ENCODE peak calls at places on chromosomes 13 and 19, in five cellular contexts. One of them, this sample, is unnamed.

GRCh38 chr19:58544591-58545285 is 874 bp downstream of the TRIM28 start:
- DNase-seq in NCI-H146: no peak
- DNase-seq in cardiac muscle cell: peak; percentile 76
- DNase-seq in cardiac fibroblast: peak; percentile 47
- DNase-seq in HCT116: no peak
- DNase-seq in this sample: peak; percentile 32

GRCh38 chr13:71018544-71018943 is 848.5 kb downstream of the DACH1 start:
- DNase-seq in NCI-H146: no peak
- DNase-seq in cardiac muscle cell: no peak
- DNase-seq in cardiac fibroblast: no peak
- DNase-seq in HCT116: no peak
- DNase-seq in this sample: no peak

GRCh38 chr19:2261438-2262172 is 5.4 kb upstream of the JSRP1 start:
- DNase-seq in NCI-H146: no peak
- DNase-seq in cardiac muscle cell: peak; percentile 29
- DNase-seq in cardiac fibroblast: peak; percentile 48
- DNase-seq in HCT116: peak; percentile 37
- DNase-seq in this sample: no peak

GRCh38 chr19:58562126-58563033 is 4.0 kb upstream of the UBE2M start:
- DNase-seq in NCI-H146: no peak
- DNase-seq in cardiac muscle cell: peak; percentile 55
- DNase-seq in cardiac fibroblast: peak; percentile 53
- DNase-seq in HCT116: no peak
- DNase-seq in this sample: peak; percentile 58

GRCh38 chr13:82717249-82717648 is 1165.0 kb downstream of the SLITRK1 start:
- DNase-seq in NCI-H146: no peak
- DNase-seq in cardiac muscle cell: no peak
- DNase-seq in cardiac fibroblast: peak; percentile 50
- DNase-seq in HCT116: no peak
- DNase-seq in this sample: peak; percentile 65

GRCh38 chr13:90416519-90416918 is 931.0 kb upstream of the MIR17HG start:
- DNase-seq in NCI-H146: no peak
- DNase-seq in cardiac muscle cell: no peak
- DNase-seq in cardiac fibroblast: peak; percentile 57
- DNase-seq in HCT116: no peak
- DNase-seq in this sample: peak; percentile 94

GRCh38 chr13:88857256-88857655 is 1186.1 kb downstream of the SLITRK5 start:
- DNase-seq in NCI-H146: peak; percentile 1
- DNase-seq in cardiac muscle cell: no peak
- DNase-seq in cardiac fibroblast: no peak
- DNase-seq in HCT116: no peak
- DNase-seq in this sample: peak; percentile 54

GRCh38 chr13:42885325-42885724 is 103.9 kb downstream of the FAM216B start:
- DNase-seq in NCI-H146: no peak
- DNase-seq in cardiac muscle cell: no peak
- DNase-seq in cardiac fibroblast: peak; percentile 68
- DNase-seq in HCT116: no peak
- DNase-seq in this sample: no peak

GRCh38 chr13:30713133-30713532 is 22.2 kb upstream of the ALOX5AP start:
- DNase-seq in NCI-H146: no peak
- DNase-seq in cardiac muscle cell: no peak
- DNase-seq in cardiac fibroblast: peak; percentile 75
- DNase-seq in HCT116: no peak
- DNase-seq in this sample: no peak

GRCh38 chr19:19551862-19552192 is 13.8 kb downstream of the CILP2 start:
- DNase-seq in NCI-H146: no peak
- DNase-seq in cardiac muscle cell: no peak
- DNase-seq in cardiac fibroblast: no peak
- DNase-seq in HCT116: no peak
- DNase-seq in this sample: no peak

GRCh38 chr19:13622727-13623126 is 116.4 kb upstream of the CACNA1A start:
- DNase-seq in NCI-H146: peak; percentile 68
- DNase-seq in cardiac muscle cell: peak; percentile 27
- DNase-seq in cardiac fibroblast: no peak
- DNase-seq in HCT116: no peak
- DNase-seq in this sample: no peak

GRCh38 chr13:106407338-106407737 is 128.1 kb downstream of the EFNB2 start:
- DNase-seq in NCI-H146: no peak
- DNase-seq in cardiac muscle cell: no peak
- DNase-seq in cardiac fibroblast: peak; percentile 3
- DNase-seq in HCT116: no peak
- DNase-seq in this sample: no peak

GRCh38 chr19:41356984-41357739 is 3.4 kb upstream of the TGFB1 start:
- DNase-seq in NCI-H146: no peak
- DNase-seq in cardiac muscle cell: no peak
- DNase-seq in cardiac fibroblast: no peak
- DNase-seq in HCT116: no peak
- DNase-seq in this sample: no peak

GRCh38 chr19:6963937-6964336 is 57.3 kb downstream of the MBD3L2B start:
- DNase-seq in NCI-H146: no peak
- DNase-seq in cardiac muscle cell: no peak
- DNase-seq in cardiac fibroblast: no peak
- DNase-seq in HCT116: peak; percentile 7
- DNase-seq in this sample: no peak

GRCh38 chr13:49298903-49299605 is 51.3 kb downstream of the CDADC1 start:
- DNase-seq in NCI-H146: no peak
- DNase-seq in cardiac muscle cell: no peak
- DNase-seq in cardiac fibroblast: no peak
- DNase-seq in HCT116: no peak
- DNase-seq in this sample: no peak

GRCh38 chr19:2327773-2328400 is 499 bp downstream of the LSM7 start:
- DNase-seq in NCI-H146: peak; percentile 44
- DNase-seq in cardiac muscle cell: no peak
- DNase-seq in cardiac fibroblast: peak; percentile 81
- DNase-seq in HCT116: peak; percentile 61
- DNase-seq in this sample: peak; percentile 49

GRCh38 chr19:15640294-15640903 is at the start of gene CYP4F3:
- DNase-seq in NCI-H146: peak; percentile 7
- DNase-seq in cardiac muscle cell: no peak
- DNase-seq in cardiac fibroblast: no peak
- DNase-seq in HCT116: peak; percentile 80
- DNase-seq in this sample: no peak

GRCh38 chr19:13095393-13095784 is 7.3 kb downstream of the LYL1 start:
- DNase-seq in NCI-H146: peak; percentile 60
- DNase-seq in cardiac muscle cell: no peak
- DNase-seq in cardiac fibroblast: no peak
- DNase-seq in HCT116: no peak
- DNase-seq in this sample: no peak

GRCh38 chr13:114019367-114019766 is 45.5 kb upstream of the C13orf46 start:
- DNase-seq in NCI-H146: no peak
- DNase-seq in cardiac muscle cell: no peak
- DNase-seq in cardiac fibroblast: peak; percentile 22
- DNase-seq in HCT116: peak; percentile 8
- DNase-seq in this sample: no peak

GRCh38 chr19:48194041-48194871 is 23.8 kb downstream of the ZSWIM9 start:
- DNase-seq in NCI-H146: no peak
- DNase-seq in cardiac muscle cell: peak; percentile 28
- DNase-seq in cardiac fibroblast: peak; percentile 27
- DNase-seq in HCT116: no peak
- DNase-seq in this sample: no peak

GRCh38 chr19:46659151-46660007 is 1.6 kb downstream of the DACT3 start:
- DNase-seq in NCI-H146: no peak
- DNase-seq in cardiac muscle cell: peak; percentile 91
- DNase-seq in cardiac fibroblast: no peak
- DNase-seq in HCT116: no peak
- DNase-seq in this sample: no peak

GRCh38 chr19:57096640-57097361 is 23.0 kb upstream of the USP29 start:
- DNase-seq in NCI-H146: no peak
- DNase-seq in cardiac muscle cell: no peak
- DNase-seq in cardiac fibroblast: no peak
- DNase-seq in HCT116: no peak
- DNase-seq in this sample: no peak

GRCh38 chr19:33048806-33049676 is 15.6 kb downstream of the RHPN2 start:
- DNase-seq in NCI-H146: no peak
- DNase-seq in cardiac muscle cell: peak; percentile 51
- DNase-seq in cardiac fibroblast: no peak
- DNase-seq in HCT116: no peak
- DNase-seq in this sample: no peak

GRCh38 chr19:13969897-13970296 is 17.6 kb downstream of the DCAF15 start:
- DNase-seq in NCI-H146: no peak
- DNase-seq in cardiac muscle cell: no peak
- DNase-seq in cardiac fibroblast: no peak
- DNase-seq in HCT116: no peak
- DNase-seq in this sample: no peak

GRCh38 chr13:28494861-28495585 is at the start of gene FLT1:
- DNase-seq in NCI-H146: peak; percentile 47
- DNase-seq in cardiac muscle cell: peak; percentile 71
- DNase-seq in cardiac fibroblast: peak; percentile 39
- DNase-seq in HCT116: no peak
- DNase-seq in this sample: no peak

GRCh38 chr19:23999821-24000610 is 85.3 kb downstream of the ZNF726 start:
- DNase-seq in NCI-H146: peak; percentile 98
- DNase-seq in cardiac muscle cell: no peak
- DNase-seq in cardiac fibroblast: no peak
- DNase-seq in HCT116: no peak
- DNase-seq in this sample: no peak

GRCh38 chr13:47945738-47946137 is 55.3 kb downstream of the SUCLA2 start:
- DNase-seq in NCI-H146: no peak
- DNase-seq in cardiac muscle cell: no peak
- DNase-seq in cardiac fibroblast: peak; percentile 82
- DNase-seq in HCT116: no peak
- DNase-seq in this sample: peak; percentile 71

GRCh38 chr13:22903925-22904324 is 276.9 kb upstream of the SGCG start:
- DNase-seq in NCI-H146: no peak
- DNase-seq in cardiac muscle cell: no peak
- DNase-seq in cardiac fibroblast: no peak
- DNase-seq in HCT116: no peak
- DNase-seq in this sample: no peak

GRCh38 chr19:50331187-50332013 is 2.2 kb upstream of the KCNC3 start:
- DNase-seq in NCI-H146: peak; percentile 30
- DNase-seq in cardiac muscle cell: no peak
- DNase-seq in cardiac fibroblast: no peak
- DNase-seq in HCT116: no peak
- DNase-seq in this sample: no peak

GRCh38 chr19:58228584-58229254 is at the start of gene ZNF544:
- DNase-seq in NCI-H146: peak; percentile 91
- DNase-seq in cardiac muscle cell: peak; percentile 87
- DNase-seq in cardiac fibroblast: peak; percentile 75
- DNase-seq in HCT116: peak; percentile 48
- DNase-seq in this sample: peak; percentile 77

GRCh38 chr13:83065136-83065535 is 817.1 kb downstream of the SLITRK1 start:
- DNase-seq in NCI-H146: no peak
- DNase-seq in cardiac muscle cell: no peak
- DNase-seq in cardiac fibroblast: peak; percentile 34
- DNase-seq in HCT116: no peak
- DNase-seq in this sample: peak; percentile 97

GRCh38 chr13:86608739-86609138 is 809.5 kb upstream of the SLITRK6 start:
- DNase-seq in NCI-H146: no peak
- DNase-seq in cardiac muscle cell: no peak
- DNase-seq in cardiac fibroblast: no peak
- DNase-seq in HCT116: no peak
- DNase-seq in this sample: no peak

GRCh38 chr13:39635564-39635963 is 19.9 kb upstream of the COG6 start:
- DNase-seq in NCI-H146: no peak
- DNase-seq in cardiac muscle cell: no peak
- DNase-seq in cardiac fibroblast: no peak
- DNase-seq in HCT116: no peak
- DNase-seq in this sample: no peak

This sample was measured in fibroblast of lung.